ENCODE peak calls at places on chromosomes 12 and 14, in five cellular contexts. M is ovary; A is small intestine; B is uterus; X is effector memory CD4-positive, alpha-beta T cell. O is an unnamed sample.

GRCh38 chr14:34450958-34451357 is 11.1 kb downstream of the SPTSSA start:
- DNase-seq in M (no peak), X (no peak), B (no peak), A (no peak), O (no peak)

GRCh38 chr14:98694541-98694940 is 577.5 kb downstream of the BCL11B start:
- DNase-seq in A (no peak), M (no peak), B (no peak), X (no peak), O (no peak)

GRCh38 chr12:1518763-1519516 is 75.4 kb downstream of the FBXL14 start:
- DNase-seq in M (peak; percentile 29), B (no peak), X (no peak), A (no peak), O (no peak)

GRCh38 chr14:82251434-82251833 is 717.8 kb upstream of the SEL1L start:
- DNase-seq in B (no peak), A (no peak), M (no peak), X (no peak), O (no peak)

GRCh38 chr14:61925043-61925442 is 162.8 kb downstream of the SNAPC1 start:
- DNase-seq in B (no peak), M (no peak), A (no peak), X (no peak), O (no peak)

GRCh38 chr12:60174476-60174875 is 578.6 kb downstream of the SLC16A7 start:
- DNase-seq in X (no peak), M (no peak), B (no peak), A (no peak), O (no peak)

GRCh38 chr12:132450391-132451171 is 39.4 kb upstream of the FBRSL1 start:
- DNase-seq in M (no peak), B (no peak), X (no peak), A (no peak), O (no peak)

GRCh38 chr12:678747-679712 is 15.8 kb upstream of the NINJ2 start:
- DNase-seq in M (no peak), B (no peak), X (no peak), A (no peak), O (no peak)

GRCh38 chr12:24072302-24072701 is 122.8 kb upstream of the SOX5 start:
- DNase-seq in A (no peak), M (no peak), X (no peak), B (no peak), O (no peak)

GRCh38 chr12:116538682-116539264 is 20.4 kb upstream of the MAP1LC3B2 start:
- DNase-seq in A (no peak), B (no peak), X (no peak), M (no peak), O (no peak)

GRCh38 chr14:37678916-37679315 is 83.5 kb downstream of the TTC6 start:
- DNase-seq in X (no peak), B (no peak), A (no peak), M (no peak), O (no peak)

GRCh38 chr12:132305991-132306884 is 23.2 kb downstream of the GALNT9 start:
- DNase-seq in M (no peak), X (no peak), A (no peak), B (no peak), O (no peak)

GRCh38 chr12:52076811-52077210 is 2.7 kb upstream of the SMIM41 start:
- DNase-seq in X (no peak), A (no peak), B (no peak), M (no peak), O (no peak)

GRCh38 chr12:30769802-30770201 is 15.1 kb upstream of the CAPRIN2 start:
- DNase-seq in A (no peak), B (no peak), X (no peak), M (no peak), O (no peak)

GRCh38 chr12:55974308-55974724 is 438 bp downstream of the RAB5B start:
- DNase-seq in A (peak; percentile 70), X (no peak), B (no peak), M (no peak), O (no peak)

GRCh38 chr12:110743571-110744093 is 941 bp upstream of the PPP1CC start:
- DNase-seq in A (peak; percentile 84), B (peak; percentile 46), X (no peak), M (peak; percentile 58), O (no peak)

GRCh38 chr14:89669209-89669608 is 252.2 kb upstream of the FOXN3 start:
- DNase-seq in M (no peak), A (no peak), X (no peak), B (no peak), O (no peak)

GRCh38 chr14:28612414-28612813 is 154.2 kb upstream of the FOXG1 start:
- DNase-seq in A (no peak), X (no peak), B (no peak), M (no peak), O (no peak)

GRCh38 chr14:58560208-58560607 is 77.6 kb upstream of the DACT1 start:
- DNase-seq in A (peak; percentile 26), M (no peak), X (no peak), B (no peak), O (no peak)

GRCh38 chr14:80951491-80951890 is 3.9 kb upstream of the TSHR start:
- DNase-seq in A (no peak), M (no peak), B (no peak), X (no peak), O (no peak)

GRCh38 chr14:92981726-92982125 is 58.8 kb downstream of the CHGA start:
- DNase-seq in M (peak; percentile 21), B (no peak), A (no peak), X (no peak), O (no peak)

GRCh38 chr14:104341532-104342434 is 203.4 kb downstream of the KIF26A start:
- DNase-seq in B (peak; percentile 12), A (peak; percentile 82), X (no peak), M (peak; percentile 88), O (no peak)

GRCh38 chr12:109840349-109841073 is 7.3 kb upstream of the TRPV4 start:
- DNase-seq in A (no peak), B (no peak), X (no peak), M (no peak), O (no peak)

GRCh38 chr12:89461649-89462612 is 62.7 kb downstream of the GALNT4 start:
- DNase-seq in B (no peak), M (no peak), A (peak; percentile 80), X (no peak), O (no peak)

GRCh38 chr14:73153272-73153671 is 17.0 kb downstream of the PSEN1 start:
- DNase-seq in B (no peak), A (no peak), X (no peak), M (no peak), O (no peak)

GRCh38 chr14:105582639-105583038 is 56.3 kb downstream of the TMEM121 start:
- DNase-seq in B (no peak), M (no peak), A (peak; percentile 1), X (no peak), O (no peak)

GRCh38 chr12:55931317-55931779 is 386 bp downstream of the DGKA start:
- DNase-seq in A (peak; percentile 91), X (no peak), B (peak; percentile 36), M (no peak), O (no peak)

GRCh38 chr12:57475271-57476161 is 4.2 kb downstream of the ARHGAP9 start:
- DNase-seq in A (no peak), X (no peak), B (no peak), M (no peak), O (no peak)

GRCh38 chr12:57477710-57478681 is 1.7 kb downstream of the ARHGAP9 start:
- DNase-seq in M (no peak), A (no peak), B (no peak), X (peak; percentile 67), O (no peak)

GRCh38 chr12:57479043-57479375 is 657 bp downstream of the ARHGAP9 start:
- DNase-seq in X (no peak), M (no peak), A (no peak), B (no peak), O (no peak)

GRCh38 chr12:57476162-57476992 is 3.3 kb downstream of the ARHGAP9 start:
- DNase-seq in M (no peak), A (no peak), B (no peak), X (peak; percentile 35), O (no peak)

GRCh38 chr12:57476993-57477709 is 2.5 kb downstream of the ARHGAP9 start:
- DNase-seq in M (no peak), X (no peak), B (no peak), A (no peak), O (no peak)
- H3K27me3 ChIP-seq in M (no peaks in the 10 kb centered on the region), X (no peaks in the 10 kb centered on the region), B (peaks cover 20% of the 10 kb centered on the region), A (no peaks in the 10 kb centered on the region), O (no peaks in the 10 kb centered on the region)

GRCh38 chr12:64729909-64730584 is 29.2 kb downstream of the GNS start:
- DNase-seq in B (no peak), A (no peak), M (no peak), X (no peak), O (no peak)
- H3K4me3 ChIP-seq in B (no peak overlapping the region), A (no peak overlapping the region), M (no peak overlapping the region), X (no peak overlapping the region), O (no peak overlapping the region)

DNA sequence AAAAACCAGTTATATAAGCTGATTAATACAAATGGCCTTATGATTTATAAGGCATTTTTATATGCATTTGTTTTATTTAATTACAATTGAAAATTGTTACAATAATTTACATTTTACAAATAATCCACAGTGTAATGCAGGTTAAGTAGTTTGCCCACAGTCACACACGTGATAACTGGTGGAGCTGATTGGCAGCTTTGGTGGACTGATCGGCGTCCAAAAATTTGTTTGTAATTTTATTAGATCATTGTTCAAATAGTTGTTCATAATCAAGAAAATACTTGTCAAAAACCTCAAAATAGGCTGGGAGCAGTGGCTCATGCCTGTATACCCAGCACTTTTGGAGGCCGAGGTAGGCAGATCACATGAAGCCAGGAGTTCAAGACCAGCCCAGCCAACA is 59.7 kb downstream of the AEBP2 start:
- DNase-seq in A (no peak), B (no peak), X (no peak), M (no peak), O (no peak)
- H3K36me3 ChIP-seq in A (peaks cover 10% of the 10 kb centered on the region), B (no peaks in the 10 kb centered on the region), X (peaks cover 21% of the 10 kb centered on the region), M (no peaks in the 10 kb centered on the region), O (no peaks in the 10 kb centered on the region)

DNA sequence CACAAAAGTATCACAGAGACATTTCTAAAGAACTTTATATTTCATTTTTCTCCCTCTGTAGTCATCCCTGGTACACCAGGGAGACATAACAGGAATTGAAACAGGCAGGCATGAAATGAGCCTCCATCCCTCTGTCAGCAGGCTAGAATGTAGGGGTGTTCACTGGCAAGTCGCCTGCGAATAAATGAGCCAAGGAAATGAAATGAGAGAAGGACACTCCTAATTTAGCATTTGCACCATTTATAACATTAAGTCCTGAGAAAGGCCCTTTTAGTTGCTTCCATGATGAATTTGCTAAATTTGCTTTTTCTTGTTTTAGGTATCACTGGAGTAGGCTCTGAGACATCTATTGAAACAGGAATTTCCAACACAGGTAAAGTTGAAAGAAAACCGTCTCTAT is 192.4 kb upstream of the CNTN1 start:
- DNase-seq in X (no peak), A (no peak), B (no peak), M (no peak), O (no peak)
- H3K27me3 ChIP-seq in X (no peaks in the 10 kb centered on the region), A (no peaks in the 10 kb centered on the region), B (no peaks in the 10 kb centered on the region), M (no peaks in the 10 kb centered on the region), O (no peaks in the 10 kb centered on the region)

GRCh38 chr12:48198985-48199384 is 4.1 kb downstream of the OR10AD1 start:
- DNase-seq in B (no peak), M (no peak), X (no peak), A (no peak), O (no peak)

GRCh38 chr12:48201091-48201490 is 2.0 kb downstream of the OR10AD1 start:
- DNase-seq in B (no peak), A (no peak), M (no peak), X (no peak), O (no peak)

GRCh38 chr12:48198619-48198973 is 4.5 kb downstream of the OR10AD1 start:
- DNase-seq in B (peak; percentile 34), M (peak; percentile 78), A (peak; percentile 55), X (no peak), O (no peak)

GRCh38 chr12:48197967-48198618 is 5.0 kb downstream of the OR10AD1 start:
- DNase-seq in M (peak; percentile 96), B (peak; percentile 96), A (peak; percentile 98), X (peak; percentile 81), O (peak; percentile 97)

GRCh38 chr12:48199784-48200198 is 3.3 kb downstream of the OR10AD1 start:
- DNase-seq in B (peak; percentile 81), A (no peak), X (no peak), M (no peak), O (no peak)
- H3K4me3 ChIP-seq in B (no peak overlapping the region), A (no peak overlapping the region), X (peak overlapping the region; percentile 22), M (no peak overlapping the region), O (no peak overlapping the region)